ENCODE peak calls at places on chromosomes 11 and 22, in five cellular contexts. D is neural crest cell; P is dermis blood vessel endothelial cell; M is stimulated activated CD8-positive, alpha-beta memory T cell treated with anti-CD3 and anti-CD28 coated beads, Interleukin-7, amount 100 ng/mL, for 4 hours; Q is AG10803. V is an unnamed sample.

GRCh38 chr11:102390667-102391449 is 43.8 kb downstream of the BIRC2 start:
- DNase-seq in Q (peak), P (peak), M (no peak), D (peak), V (peak)

GRCh38 chr22:31753005-31753633 is 700 bp upstream of the DEPDC5 start:
- DNase-seq in D (peak), M (no peak), P (peak), Q (no peak), V (peak)

GRCh38 chr11:74818283-74818946 is 69.8 kb downstream of the RNF169 start:
- DNase-seq in M (no peak), Q (no peak), P (peak), D (no peak), V (no peak)

GRCh38 chr22:35893698-35894097 is 134.9 kb downstream of the RBFOX2 start:
- DNase-seq in P (peak), M (no peak), Q (peak), D (no peak), V (no peak)

GRCh38 chr22:29205598-29206371 is at the start of gene EMID1:
- DNase-seq in Q (no peak), D (no peak), P (peak), M (no peak), V (peak)

GRCh38 chr11:554824-555499 is 5.6 kb downstream of the LMNTD2 start:
- DNase-seq in P (peak), Q (no peak), D (peak), M (peak), V (peak)

GRCh38 chr11:64223001-64223651 is 2.9 kb downstream of the TRPT1 start:
- DNase-seq in D (no peak), M (no peak), Q (no peak), P (no peak), V (no peak)

GRCh38 chr11:12986194-12986898 is 22.8 kb upstream of the RASSF10 start:
- DNase-seq in D (no peak), P (no peak), M (no peak), Q (no peak), V (no peak)

GRCh38 chr11:15911377-15912044 is 444.8 kb downstream of the SOX6 start:
- DNase-seq in D (no peak), M (no peak), P (peak), Q (peak), V (no peak)

GRCh38 chr11:118105657-118106305 is 19.0 kb upstream of the SMIM35 start:
- DNase-seq in Q (no peak), D (no peak), M (no peak), P (no peak), V (no peak)

GRCh38 chr11:7577226-7577882 is 63.6 kb downstream of the PPFIBP2 start:
- DNase-seq in M (no peak), Q (peak), D (peak), P (no peak), V (peak)

GRCh38 chr22:39408807-39409206 is 9.2 kb downstream of the TAB1 start:
- DNase-seq in M (no peak), Q (no peak), P (no peak), D (no peak), V (no peak)

V was measured in AG20443.